ENCODE peak calls at places on chromosomes 13 and 19, in nine cellular contexts. One of them, this sample, is unnamed.
A peak's percentile ranks its signal among the peaks of the same experiment; 100 is the strongest.

GRCh38 chr13:99655351-99656091 is 154.2 kb downstream of the TM9SF2 start:
- DNase-seq in Caco-2: no peak
- DNase-seq in NB4: peak; percentile 8
- DNase-seq in CD14-positive monocyte: no peak
- DNase-seq in osteocyte: peak; percentile 65
- DNase-seq in CD8-positive, alpha-beta T cell: no peak
- DNase-seq in fibroblast of villous mesenchyme: no peak
- DNase-seq in H1: no peak
- DNase-seq in lower leg skin: no peak
- DNase-seq in this sample: no peak

GRCh38 chr19:41327499-41328156 is 17.7 kb downstream of the CCDC97 start:
- DNase-seq in Caco-2: no peak
- DNase-seq in NB4: peak; percentile 91
- DNase-seq in CD14-positive monocyte: peak; percentile 92
- DNase-seq in osteocyte: no peak
- DNase-seq in CD8-positive, alpha-beta T cell: peak; percentile 82
- DNase-seq in fibroblast of villous mesenchyme: no peak
- DNase-seq in H1: peak; percentile 71
- DNase-seq in lower leg skin: peak; percentile 96
- DNase-seq in this sample: peak; percentile 82

GRCh38 chr13:30877335-30877734 is 28.7 kb upstream of the MEDAG start:
- DNase-seq in Caco-2: no peak
- DNase-seq in NB4: no peak
- DNase-seq in CD14-positive monocyte: no peak
- DNase-seq in osteocyte: no peak
- DNase-seq in CD8-positive, alpha-beta T cell: no peak
- DNase-seq in fibroblast of villous mesenchyme: peak; percentile 71
- DNase-seq in H1: no peak
- DNase-seq in lower leg skin: no peak
- DNase-seq in this sample: no peak

GRCh38 chr19:10736189-10736588 is 18.3 kb downstream of the DNM2 start:
- DNase-seq in Caco-2: no peak
- DNase-seq in NB4: no peak
- DNase-seq in CD14-positive monocyte: no peak
- DNase-seq in osteocyte: no peak
- DNase-seq in CD8-positive, alpha-beta T cell: no peak
- DNase-seq in fibroblast of villous mesenchyme: no peak
- DNase-seq in H1: no peak
- DNase-seq in lower leg skin: no peak
- DNase-seq in this sample: no peak

GRCh38 chr19:45160870-45161714 is at the start of gene NKPD1:
- DNase-seq in Caco-2: peak; percentile 88
- DNase-seq in NB4: no peak
- DNase-seq in CD14-positive monocyte: no peak
- DNase-seq in osteocyte: no peak
- DNase-seq in CD8-positive, alpha-beta T cell: no peak
- DNase-seq in fibroblast of villous mesenchyme: no peak
- DNase-seq in H1: no peak
- DNase-seq in lower leg skin: peak; percentile 91
- DNase-seq in this sample: peak; percentile 69

GRCh38 chr13:95099541-95099940 is 201.7 kb downstream of the ABCC4 start:
- DNase-seq in Caco-2: no peak
- DNase-seq in NB4: no peak
- DNase-seq in CD14-positive monocyte: no peak
- DNase-seq in osteocyte: no peak
- DNase-seq in CD8-positive, alpha-beta T cell: no peak
- DNase-seq in fibroblast of villous mesenchyme: no peak
- DNase-seq in H1: no peak
- DNase-seq in lower leg skin: no peak
- DNase-seq in this sample: no peak

GRCh38 chr13:67934615-67935330 is 704.6 kb upstream of the PCDH9 start:
- DNase-seq in Caco-2: no peak
- DNase-seq in NB4: no peak
- DNase-seq in CD14-positive monocyte: no peak
- DNase-seq in osteocyte: no peak
- DNase-seq in CD8-positive, alpha-beta T cell: no peak
- DNase-seq in fibroblast of villous mesenchyme: no peak
- DNase-seq in H1: no peak
- DNase-seq in lower leg skin: no peak
- DNase-seq in this sample: no peak

GRCh38 chr19:43562698-43563241 is 12.6 kb downstream of the XRCC1 start:
- DNase-seq in Caco-2: no peak
- DNase-seq in NB4: peak; percentile 94
- DNase-seq in CD14-positive monocyte: peak; percentile 91
- DNase-seq in osteocyte: peak; percentile 90
- DNase-seq in CD8-positive, alpha-beta T cell: peak; percentile 82
- DNase-seq in fibroblast of villous mesenchyme: peak; percentile 68
- DNase-seq in H1: no peak
- DNase-seq in lower leg skin: peak; percentile 94
- DNase-seq in this sample: peak; percentile 72

GRCh38 chr19:52993342-52994178 is 20.2 kb upstream of the ERVV-1 start:
- DNase-seq in Caco-2: peak; percentile 61
- DNase-seq in NB4: peak; percentile 81
- DNase-seq in CD14-positive monocyte: peak; percentile 75
- DNase-seq in osteocyte: peak; percentile 96
- DNase-seq in CD8-positive, alpha-beta T cell: peak; percentile 79
- DNase-seq in fibroblast of villous mesenchyme: peak; percentile 86
- DNase-seq in H1: peak; percentile 95
- DNase-seq in lower leg skin: peak; percentile 95
- DNase-seq in this sample: peak; percentile 78

GRCh38 chr13:102900193-102900608 is 54.4 kb downstream of the ERCC5 start:
- DNase-seq in Caco-2: peak; percentile 55
- DNase-seq in NB4: no peak
- DNase-seq in CD14-positive monocyte: no peak
- DNase-seq in osteocyte: no peak
- DNase-seq in CD8-positive, alpha-beta T cell: no peak
- DNase-seq in fibroblast of villous mesenchyme: no peak
- DNase-seq in H1: no peak
- DNase-seq in lower leg skin: no peak
- DNase-seq in this sample: no peak

GRCh38 chr13:75541287-75541686 is 3.6 kb upstream of the COMMD6 start:
- DNase-seq in Caco-2: no peak
- DNase-seq in NB4: peak; percentile 93
- DNase-seq in CD14-positive monocyte: peak; percentile 63
- DNase-seq in osteocyte: no peak
- DNase-seq in CD8-positive, alpha-beta T cell: no peak
- DNase-seq in fibroblast of villous mesenchyme: no peak
- DNase-seq in H1: no peak
- DNase-seq in lower leg skin: no peak
- DNase-seq in this sample: no peak

GRCh38 chr13:91211548-91211947 is 135.9 kb upstream of the MIR17HG start:
- DNase-seq in Caco-2: no peak
- DNase-seq in NB4: no peak
- DNase-seq in CD14-positive monocyte: no peak
- DNase-seq in osteocyte: no peak
- DNase-seq in CD8-positive, alpha-beta T cell: no peak
- DNase-seq in fibroblast of villous mesenchyme: no peak
- DNase-seq in H1: no peak
- DNase-seq in lower leg skin: no peak
- DNase-seq in this sample: no peak
- TF ChIP-seq CTCF in Caco-2: no peak
- TF ChIP-seq CTCF in NB4: no peak
- TF ChIP-seq CTCF in CD14-positive monocyte: no peak
- TF ChIP-seq CTCF in osteocyte: no peak
- TF ChIP-seq CTCF in CD8-positive, alpha-beta T cell: no peak
- TF ChIP-seq CTCF in fibroblast of villous mesenchyme: no peak
- TF ChIP-seq CTCF in H1: no peak
- TF ChIP-seq CTCF in lower leg skin: no peak
- TF ChIP-seq CTCF in this sample: no peak

GRCh38 chr19:18866800-18867123 is 29.2 kb downstream of the CERS1 start:
- DNase-seq in Caco-2: no peak
- DNase-seq in NB4: no peak
- DNase-seq in CD14-positive monocyte: no peak
- DNase-seq in osteocyte: no peak
- DNase-seq in CD8-positive, alpha-beta T cell: no peak
- DNase-seq in fibroblast of villous mesenchyme: no peak
- DNase-seq in H1: no peak
- DNase-seq in lower leg skin: no peak
- DNase-seq in this sample: no peak
- TF ChIP-seq CTCF in Caco-2: no peak
- TF ChIP-seq CTCF in NB4: no peak
- TF ChIP-seq CTCF in CD14-positive monocyte: peak; percentile 77
- TF ChIP-seq CTCF in osteocyte: no peak
- TF ChIP-seq CTCF in CD8-positive, alpha-beta T cell: peak; percentile 30
- TF ChIP-seq CTCF in fibroblast of villous mesenchyme: no peak
- TF ChIP-seq CTCF in H1: no peak
- TF ChIP-seq CTCF in lower leg skin: no peak
- TF ChIP-seq CTCF in this sample: no peak

GRCh38 chr13:108959254-108959653 is 329.8 kb downstream of the MYO16 start:
- DNase-seq in Caco-2: no peak
- DNase-seq in NB4: no peak
- DNase-seq in CD14-positive monocyte: no peak
- DNase-seq in osteocyte: no peak
- DNase-seq in CD8-positive, alpha-beta T cell: no peak
- DNase-seq in fibroblast of villous mesenchyme: no peak
- DNase-seq in H1: no peak
- DNase-seq in lower leg skin: no peak
- DNase-seq in this sample: no peak

GRCh38 chr13:108960006-108960405 is 330.6 kb downstream of the MYO16 start:
- DNase-seq in Caco-2: no peak
- DNase-seq in NB4: no peak
- DNase-seq in CD14-positive monocyte: no peak
- DNase-seq in osteocyte: no peak
- DNase-seq in CD8-positive, alpha-beta T cell: no peak
- DNase-seq in fibroblast of villous mesenchyme: no peak
- DNase-seq in H1: no peak
- DNase-seq in lower leg skin: no peak
- DNase-seq in this sample: no peak

GRCh38 chr13:108957369-108958012 is 328.1 kb downstream of the MYO16 start:
- DNase-seq in Caco-2: no peak
- DNase-seq in NB4: no peak
- DNase-seq in CD14-positive monocyte: no peak
- DNase-seq in osteocyte: no peak
- DNase-seq in CD8-positive, alpha-beta T cell: no peak
- DNase-seq in fibroblast of villous mesenchyme: peak; percentile 73
- DNase-seq in H1: no peak
- DNase-seq in lower leg skin: no peak
- DNase-seq in this sample: no peak

GRCh38 chr13:108955741-108956140 is 326.3 kb downstream of the MYO16 start:
- DNase-seq in Caco-2: no peak
- DNase-seq in NB4: no peak
- DNase-seq in CD14-positive monocyte: no peak
- DNase-seq in osteocyte: no peak
- DNase-seq in CD8-positive, alpha-beta T cell: no peak
- DNase-seq in fibroblast of villous mesenchyme: no peak
- DNase-seq in H1: no peak
- DNase-seq in lower leg skin: no peak
- DNase-seq in this sample: no peak

DNA sequence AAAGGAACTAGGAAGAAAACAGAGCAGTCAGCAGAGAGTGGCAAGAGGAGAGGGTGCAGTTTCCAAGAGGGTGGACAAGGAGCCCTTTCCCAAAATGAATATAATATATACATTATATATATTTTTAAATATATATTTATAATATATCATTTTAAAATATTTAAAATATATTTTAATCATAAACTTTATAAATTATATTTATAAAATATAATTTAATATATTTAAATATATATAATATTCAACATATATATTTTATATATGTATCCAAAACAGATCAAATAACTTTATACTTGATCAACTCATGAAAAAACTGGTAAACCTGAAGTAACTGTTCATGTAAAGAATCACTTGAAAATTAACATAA is 328.6 kb downstream of the MYO16 start:
- DNase-seq in Caco-2: no peak
- DNase-seq in NB4: no peak
- DNase-seq in CD14-positive monocyte: no peak
- DNase-seq in osteocyte: no peak
- DNase-seq in CD8-positive, alpha-beta T cell: no peak
- DNase-seq in fibroblast of villous mesenchyme: no peak
- DNase-seq in H1: no peak
- DNase-seq in lower leg skin: no peak
- DNase-seq in this sample: no peak
- TF ChIP-seq CTCF in Caco-2: no peak
- TF ChIP-seq CTCF in NB4: no peak
- TF ChIP-seq CTCF in CD14-positive monocyte: no peak
- TF ChIP-seq CTCF in osteocyte: no peak
- TF ChIP-seq CTCF in CD8-positive, alpha-beta T cell: no peak
- TF ChIP-seq CTCF in fibroblast of villous mesenchyme: no peak
- TF ChIP-seq CTCF in H1: no peak
- TF ChIP-seq CTCF in lower leg skin: no peak
- TF ChIP-seq CTCF in this sample: no peak

GRCh38 chr19:13150919-13151604 is 851 bp downstream of the IER2 start:
- DNase-seq in Caco-2: peak; percentile 43
- DNase-seq in NB4: peak; percentile 46
- DNase-seq in CD14-positive monocyte: no peak
- DNase-seq in osteocyte: no peak
- DNase-seq in CD8-positive, alpha-beta T cell: no peak
- DNase-seq in fibroblast of villous mesenchyme: no peak
- DNase-seq in H1: peak; percentile 58
- DNase-seq in lower leg skin: peak; percentile 90
- DNase-seq in this sample: peak; percentile 48

GRCh38 chr19:13152356-13152853 is 2.2 kb downstream of the IER2 start:
- DNase-seq in Caco-2: no peak
- DNase-seq in NB4: no peak
- DNase-seq in CD14-positive monocyte: no peak
- DNase-seq in osteocyte: no peak
- DNase-seq in CD8-positive, alpha-beta T cell: no peak
- DNase-seq in fibroblast of villous mesenchyme: no peak
- DNase-seq in H1: no peak
- DNase-seq in lower leg skin: no peak
- DNase-seq in this sample: no peak

GRCh38 chr19:13149628-13150186 is 468 bp downstream of the STX10 start:
- DNase-seq in Caco-2: peak; percentile 49
- DNase-seq in NB4: peak; percentile 79
- DNase-seq in CD14-positive monocyte: no peak
- DNase-seq in osteocyte: no peak
- DNase-seq in CD8-positive, alpha-beta T cell: no peak
- DNase-seq in fibroblast of villous mesenchyme: peak; percentile 39
- DNase-seq in H1: peak; percentile 72
- DNase-seq in lower leg skin: peak; percentile 93
- DNase-seq in this sample: peak; percentile 61

GRCh38 chr19:13151605-13152355 is 1.6 kb downstream of the IER2 start:
- DNase-seq in Caco-2: peak; percentile 96
- DNase-seq in NB4: peak; percentile 97
- DNase-seq in CD14-positive monocyte: peak; percentile 97
- DNase-seq in osteocyte: peak; percentile 99
- DNase-seq in CD8-positive, alpha-beta T cell: peak; percentile 96
- DNase-seq in fibroblast of villous mesenchyme: peak; percentile 99
- DNase-seq in H1: peak; percentile 96
- DNase-seq in lower leg skin: peak; percentile 100
- DNase-seq in this sample: peak; percentile 97

GRCh38 chr19:13150187-13150918 is at the start of the genes IER2 and STX10:
- DNase-seq in Caco-2: peak; percentile 93
- DNase-seq in NB4: peak; percentile 94
- DNase-seq in CD14-positive monocyte: peak; percentile 96
- DNase-seq in osteocyte: peak; percentile 97
- DNase-seq in CD8-positive, alpha-beta T cell: peak; percentile 94
- DNase-seq in fibroblast of villous mesenchyme: peak; percentile 96
- DNase-seq in H1: peak; percentile 91
- DNase-seq in lower leg skin: peak; percentile 99
- DNase-seq in this sample: peak; percentile 96
- TF ChIP-seq CTCF in Caco-2: peak; percentile 27
- TF ChIP-seq CTCF in NB4: no peak
- TF ChIP-seq CTCF in CD14-positive monocyte: peak; percentile 43
- TF ChIP-seq CTCF in osteocyte: peak; percentile 54
- TF ChIP-seq CTCF in CD8-positive, alpha-beta T cell: peak; percentile 51
- TF ChIP-seq CTCF in fibroblast of villous mesenchyme: peak; percentile 54
- TF ChIP-seq CTCF in H1: peak; percentile 33
- TF ChIP-seq CTCF in lower leg skin: no peak
- TF ChIP-seq CTCF in this sample: peak; percentile 44